ENCODE peak calls at places on chromosomes 13 and 19, in eight cellular contexts. L is CD8-positive, alpha-beta T cell; M is NB4; G is CD8-positive, alpha-beta memory T cell; B is kidney epithelial cell; Y is fibroblast of lung; Q is GM12864; C is right lobe of liver. R is an unnamed sample.

GRCh38 chr13:19622189-19622588 is 11.3 kb upstream of the MPHOSPH8 start:
- DNase-seq in G (no peak), B (no peak), Q (no peak), Y (no peak), L (no peak), C (no peak), M (no peak), R (no peak)

GRCh38 chr13:110664673-110665072 is 41.2 kb downstream of the CARS2 start:
- DNase-seq in L (no peak), G (no peak), Y (no peak), Q (no peak), C (no peak), B (no peak), M (no peak), R (no peak)

GRCh38 chr13:26721251-26721939 is 39.2 kb downstream of the GPR12 start:
- DNase-seq in C (no peak), M (peak; percentile 99), Q (peak; percentile 13), B (no peak), L (no peak), Y (no peak), G (peak; percentile 3), R (no peak)

GRCh38 chr19:53906211-53907192 is 2.6 kb upstream of the CACNG7 start:
- DNase-seq in G (peak; percentile 62), L (peak; percentile 52), Y (no peak), B (no peak), C (peak; percentile 67), M (peak; percentile 31), Q (no peak), R (no peak)

GRCh38 chr19:48539503-48540096 is 12.4 kb upstream of the SULT2B1 start:
- DNase-seq in Q (no peak), G (no peak), L (no peak), B (no peak), Y (peak; percentile 62), C (no peak), M (peak; percentile 49), R (peak; percentile 23)

GRCh38 chr13:78596701-78597550 is 6.4 kb downstream of the POU4F1 start:
- DNase-seq in B (no peak), L (no peak), Y (no peak), C (no peak), Q (no peak), M (no peak), G (no peak), R (no peak)

GRCh38 chr19:30069535-30070197 is 127.6 kb downstream of the URI1 start:
- DNase-seq in L (no peak), G (no peak), Q (no peak), C (no peak), Y (no peak), M (no peak), B (no peak), R (no peak)

GRCh38 chr13:96796234-96796633 is 198.0 kb downstream of the OXGR1 start:
- DNase-seq in C (no peak), L (no peak), Q (no peak), Y (no peak), B (no peak), M (no peak), G (no peak), R (no peak)

GRCh38 chr19:41734156-41734555 is 21.2 kb upstream of the CEACAM6 start:
- DNase-seq in G (no peak), B (no peak), C (no peak), Y (no peak), M (no peak), Q (no peak), L (no peak), R (no peak)

GRCh38 chr13:31476753-31477152 is 262.6 kb upstream of the RXFP2 start:
- DNase-seq in M (no peak), G (no peak), C (no peak), Y (peak; percentile 6), Q (no peak), L (no peak), B (no peak), R (no peak)

GRCh38 chr13:40772765-40773473 is 1.9 kb upstream of the MRPS31 start:
- DNase-seq in L (no peak), Q (no peak), Y (no peak), C (peak; percentile 36), G (no peak), M (no peak), B (no peak), R (no peak)
- H3K4me3 ChIP-seq in L (no peak overlapping the region), Q (no peak overlapping the region), Y (no peak overlapping the region), C (no peak overlapping the region), G (no peak overlapping the region), M (no peak overlapping the region), B (no peak overlapping the region), R (no peak overlapping the region)

GRCh38 chr19:34085336-34085735 is 87.0 kb upstream of the LSM14A start:
- DNase-seq in C (no peak), Y (no peak), B (no peak), G (no peak), L (no peak), M (no peak), Q (no peak), R (no peak)
- H3K4me3 ChIP-seq in C (no peak overlapping the region), Y (no peak overlapping the region), B (no peak overlapping the region), G (no peak overlapping the region), L (no peak overlapping the region), M (no peak overlapping the region), Q (no peak overlapping the region), R (no peak overlapping the region)

GRCh38 chr19:40598121-40598917 is 2.9 kb upstream of the LTBP4 start:
- DNase-seq in C (peak; percentile 86), L (peak; percentile 68), G (peak; percentile 82), M (peak; percentile 75), B (no peak), Q (no peak), Y (peak; percentile 82), R (no peak)

GRCh38 chr19:40599331-40600085 is 1.7 kb upstream of the LTBP4 start:
- DNase-seq in Q (no peak), B (no peak), Y (no peak), L (no peak), G (no peak), M (no peak), C (no peak), R (no peak)

GRCh38 chr19:40596608-40597328 is 4.4 kb upstream of the LTBP4 start:
- DNase-seq in L (no peak), C (peak; percentile 60), G (no peak), B (no peak), Q (no peak), M (no peak), Y (peak; percentile 60), R (no peak)

GRCh38 chr19:40598918-40599307 is 2.3 kb upstream of the LTBP4 start:
- DNase-seq in B (no peak), L (no peak), Q (no peak), Y (no peak), M (no peak), G (no peak), C (no peak), R (no peak)

DNA sequence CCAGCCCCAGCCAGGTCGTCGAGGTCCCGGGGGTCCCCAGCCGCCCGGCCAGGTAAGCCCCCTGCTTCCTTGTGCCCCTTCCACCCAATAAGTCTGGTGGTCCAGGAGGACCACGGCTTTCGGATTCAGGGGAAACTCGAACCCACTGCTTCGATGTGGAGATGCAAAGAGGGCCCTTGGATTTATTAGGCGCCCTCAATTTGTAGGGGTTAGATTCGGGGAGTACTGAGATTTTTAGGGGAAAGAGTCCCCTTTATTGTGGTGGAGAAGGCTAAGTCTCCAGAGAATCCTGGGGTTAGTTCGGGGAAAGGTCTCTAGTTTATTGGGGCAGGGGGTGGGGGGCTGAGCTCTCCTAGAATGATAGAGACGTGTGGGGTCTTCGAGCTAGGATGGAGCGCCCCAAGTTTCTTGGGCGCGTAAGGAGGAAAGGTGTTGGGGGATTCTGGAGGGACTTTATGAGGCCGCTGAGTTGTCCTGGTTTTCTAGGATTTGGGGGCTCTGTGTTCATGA is 3.8 kb upstream of the LTBP4 start:
- DNase-seq in B (no peak), G (no peak), L (no peak), Q (no peak), C (no peak), Y (no peak), M (no peak), R (no peak)
- H3K4me3 ChIP-seq in B (peak overlapping the region; percentile 43), G (peak overlapping the region; percentile 28), L (no peak overlapping the region), Q (no peak overlapping the region), C (no peak overlapping the region), Y (peak overlapping the region; percentile 61), M (no peak overlapping the region), R (peak overlapping the region; percentile 51)

GRCh38 chr19:45766293-45766918 is 2.6 kb downstream of the SIX5 start:
- DNase-seq in Y (no peak), G (no peak), B (no peak), L (no peak), Q (no peak), M (no peak), C (no peak), R (no peak)
- H3K4me3 ChIP-seq in Y (no peak overlapping the region), G (no peak overlapping the region), B (peak overlapping the region; percentile 81), L (no peak overlapping the region), Q (no peak overlapping the region), M (no peak overlapping the region), C (peak overlapping the region; percentile 80), R (peak overlapping the region; percentile 78)

R was measured in skeletal muscle cell.